ENCODE peak calls at places on chromosomes 6 and 20, in ten cellular contexts. N is CD4-positive, alpha-beta memory T cell; C is Right ventricle myocardium inferior; M is fibroblast of gingiva; Q is kidney tubule cell; G is ELF-1; F is spleen; W is T-cell; V is RWPE1; R is left lobe of liver. A is an unnamed sample.

GRCh38 chr6:16345449-16346330 is 107.3 kb downstream of the GMPR start:
- DNase-seq in N (no peak), C (no peak), M (peak; percentile 93), Q (peak; percentile 74), G (peak; percentile 59), F (no peak), W (no peak), V (peak; percentile 50), R (no peak), A (peak; percentile 65)

GRCh38 chr6:124960757-124961467 is 1.3 kb upstream of the RNF217 start:
- DNase-seq in N (no peak), C (no peak), M (no peak), Q (peak; percentile 13), G (no peak), F (no peak), W (no peak), V (no peak), R (no peak), A (no peak)

GRCh38 chr20:14921546-14921945 is 584.1 kb upstream of the FLRT3 start:
- DNase-seq in N (no peak), C (no peak), M (peak; percentile 88), Q (peak; percentile 8), G (no peak), F (no peak), W (no peak), V (peak; percentile 17), R (no peak), A (no peak)

GRCh38 chr20:60206259-60206658 is 248.0 kb downstream of the CDH26 start:
- DNase-seq in N (no peak), C (no peak), M (peak; percentile 4), Q (peak; percentile 83), G (peak; percentile 75), F (no peak), W (no peak), V (peak; percentile 49), R (no peak), A (peak; percentile 26)

GRCh38 chr6:38638941-38639497 is 710 bp downstream of the BTBD9 start:
- DNase-seq in N (peak; percentile 80), C (peak; percentile 71), M (peak; percentile 29), Q (peak; percentile 59), G (no peak), F (no peak), W (peak; percentile 55), V (peak; percentile 53), R (no peak), A (no peak)

GRCh38 chr6:108920751-108921150 is 72.5 kb downstream of the ARMC2 start:
- DNase-seq in N (no peak), C (no peak), M (no peak), Q (no peak), G (peak; percentile 80), F (no peak), W (no peak), V (no peak), R (no peak), A (no peak)

GRCh38 chr6:168326294-168327261 is 7.0 kb upstream of the DACT2 start:
- DNase-seq in N (no peak), C (no peak), M (no peak), Q (peak; percentile 6), G (peak; percentile 75), F (no peak), W (no peak), V (peak; percentile 12), R (no peak), A (no peak)

GRCh38 chr6:110665600-110665999 is 149.7 kb downstream of the CDK19 start:
- DNase-seq in N (no peak), C (no peak), M (no peak), Q (no peak), G (no peak), F (no peak), W (no peak), V (no peak), R (no peak), A (no peak)

GRCh38 chr6:53391170-53391569 is 42.4 kb upstream of the ELOVL5 start:
- DNase-seq in N (no peak), C (no peak), M (no peak), Q (no peak), G (no peak), F (no peak), W (no peak), V (no peak), R (no peak), A (no peak)

GRCh38 chr6:39495640-39496039 is 173.1 kb upstream of the KCNK16 start:
- DNase-seq in N (no peak), C (no peak), M (no peak), Q (no peak), G (no peak), F (no peak), W (no peak), V (no peak), R (no peak), A (no peak)

GRCh38 chr6:33901822-33902816 is 98.3 kb upstream of the MLN start:
- DNase-seq in N (no peak), C (no peak), M (no peak), Q (no peak), G (no peak), F (no peak), W (no peak), V (no peak), R (no peak), A (no peak)

GRCh38 chr20:40949346-40949745 is 79.3 kb upstream of the TOP1 start:
- DNase-seq in N (no peak), C (no peak), M (no peak), Q (no peak), G (no peak), F (no peak), W (no peak), V (no peak), R (no peak), A (no peak)

GRCh38 chr6:154617175-154617574 is 106.7 kb upstream of the CNKSR3 start:
- DNase-seq in N (no peak), C (no peak), M (no peak), Q (no peak), G (no peak), F (no peak), W (no peak), V (no peak), R (no peak), A (no peak)

GRCh38 chr6:154921482-154921881 is 73.6 kb upstream of the TIAM2 start:
- DNase-seq in N (no peak), C (no peak), M (no peak), Q (peak; percentile 50), G (no peak), F (no peak), W (no peak), V (no peak), R (no peak), A (no peak)

GRCh38 chr6:170037541-170038250 is 253.2 kb downstream of the DLL1 start:
- DNase-seq in N (no peak), C (no peak), M (peak; percentile 72), Q (no peak), G (peak; percentile 54), F (peak; percentile 67), W (no peak), V (no peak), R (peak; percentile 30), A (no peak)

GRCh38 chr6:71707059-71707458 is 179.3 kb upstream of the RIMS1 start:
- DNase-seq in N (no peak), C (no peak), M (no peak), Q (no peak), G (no peak), F (no peak), W (no peak), V (no peak), R (no peak), A (no peak)

GRCh38 chr6:45478235-45478634 is 100.5 kb upstream of the SUPT3H start:
- DNase-seq in N (no peak), C (no peak), M (no peak), Q (peak; percentile 89), G (no peak), F (no peak), W (no peak), V (peak; percentile 73), R (no peak), A (no peak)

GRCh38 chr20:62393830-62394229 is 6.9 kb downstream of the RPS21 start:
- DNase-seq in N (no peak), C (no peak), M (no peak), Q (no peak), G (no peak), F (no peak), W (no peak), V (no peak), R (no peak), A (no peak)

GRCh38 chr20:2752631-2753455 is 47.6 kb downstream of the CPXM1 start:
- DNase-seq in N (peak; percentile 48), C (no peak), M (peak; percentile 11), Q (peak; percentile 33), G (peak; percentile 82), F (peak; percentile 83), W (no peak), V (peak; percentile 44), R (no peak), A (no peak)